ENCODE peak calls at places on chromosomes 6 and 20, in seven cellular contexts. U is H1, A is NB4, O is GM12878, P is HepG2, J is A549, Y is HCT116. Z is an unnamed sample.

GRCh38 chr6:166597711-166598440 is 11.4 kb upstream of the RAMACL start:
- DNase-seq in U (no peak), A (no peak), O (no peak), P (no peak), J (no peak), Y (no peak), Z (no peak)

GRCh38 chr6:39048481-39049399 is at the start of gene GLP1R:
- DNase-seq in U (no peak), A (peak; percentile 46), O (no peak), P (no peak), J (no peak), Y (no peak), Z (peak; percentile 61)

GRCh38 chr6:125511809-125512341 is 210.1 kb upstream of the HDDC2 start:
- DNase-seq in U (no peak), A (no peak), O (no peak), P (peak; percentile 18), J (peak; percentile 2), Y (no peak), Z (no peak)

GRCh38 chr6:159082039-159082815 is 37.4 kb upstream of the TAGAP start:
- DNase-seq in U (no peak), A (no peak), O (no peak), P (no peak), J (no peak), Y (no peak), Z (no peak)

GRCh38 chr6:150241751-150242150 is 98.9 kb downstream of the PPP1R14C start:
- DNase-seq in U (no peak), A (no peak), O (no peak), P (no peak), J (no peak), Y (no peak), Z (no peak)

GRCh38 chr6:14023855-14024254 is 93.7 kb upstream of the CD83 start:
- DNase-seq in U (no peak), A (no peak), O (no peak), P (no peak), J (no peak), Y (no peak), Z (no peak)

GRCh38 chr6:31139599-31139998 is 733 bp upstream of the PSORS1C2 start:
- DNase-seq in U (no peak), A (no peak), O (no peak), P (no peak), J (peak; percentile 22), Y (no peak), Z (peak; percentile 39)

GRCh38 chr6:89475634-89476033 is 42.7 kb downstream of the ANKRD6 start:
- DNase-seq in U (no peak), A (peak; percentile 31), O (peak; percentile 13), P (peak; percentile 7), J (no peak), Y (no peak), Z (no peak)

GRCh38 chr6:159343709-159344108 is 174.5 kb downstream of the FNDC1 start:
- DNase-seq in U (no peak), A (no peak), O (no peak), P (no peak), J (no peak), Y (no peak), Z (no peak)

GRCh38 chr6:82118150-82118562 is 129.4 kb downstream of the IBTK start:
- DNase-seq in U (no peak), A (peak; percentile 84), O (no peak), P (no peak), J (no peak), Y (no peak), Z (no peak)

GRCh38 chr6:113927001-113927400 is 43.9 kb downstream of the HDAC2 start:
- DNase-seq in U (no peak), A (no peak), O (no peak), P (no peak), J (no peak), Y (no peak), Z (no peak)

GRCh38 chr6:10733151-10733715 is 10.4 kb downstream of the TMEM14C start:
- DNase-seq in U (no peak), A (no peak), O (no peak), P (no peak), J (no peak), Y (no peak), Z (no peak)

GRCh38 chr6:166381733-166382499 is 824 bp downstream of the MPC1 start:
- DNase-seq in U (no peak), A (peak; percentile 84), O (peak; percentile 42), P (peak; percentile 58), J (peak; percentile 38), Y (peak; percentile 45), Z (peak; percentile 87)

GRCh38 chr6:133889557-133890301 is 816 bp downstream of the TCF21 start:
- DNase-seq in U (no peak), A (no peak), O (no peak), P (no peak), J (no peak), Y (no peak), Z (peak; percentile 62)
- TF ChIP-seq MAX in U (no peak), A (no peak), O (no peak), P (no peak), J (no peak), Y (no peak), Z (peak; percentile 41)

DNA sequence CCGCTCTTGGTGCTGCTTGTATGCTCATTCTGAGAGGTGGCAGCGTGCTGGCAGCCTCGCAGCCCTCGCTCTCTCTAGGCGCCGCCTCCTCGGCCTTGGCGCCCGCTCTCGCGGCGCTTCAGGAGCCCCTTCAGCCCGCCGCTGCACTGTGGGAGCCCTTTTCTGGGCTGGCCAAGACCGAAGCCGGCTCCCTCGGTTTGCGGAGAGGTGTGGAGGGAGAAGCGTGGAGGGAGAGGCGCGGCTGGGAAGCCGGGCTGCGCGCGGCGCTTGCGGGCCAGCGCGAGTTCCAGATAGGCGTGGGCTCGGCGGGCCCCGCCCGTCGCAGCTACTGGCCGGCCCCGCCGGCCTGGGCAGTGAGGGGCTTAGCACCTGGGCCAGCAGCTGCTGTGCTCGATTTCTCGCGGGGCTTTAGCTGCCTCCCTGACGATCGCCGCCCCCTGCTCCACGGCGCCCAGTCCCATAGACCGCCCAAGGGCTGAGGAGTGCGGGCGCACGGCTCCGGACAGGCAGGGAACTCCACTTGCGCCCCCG is 19.5 kb upstream of the FAM8A1 start:
- DNase-seq in U (no peak), A (no peak), O (no peak), P (no peak), J (peak; percentile 43), Y (no peak), Z (peak; percentile 60)
- TF ChIP-seq MAX in U (peak; percentile 88), A (no peak), O (no peak), P (no peak), J (no peak), Y (no peak), Z (peak; percentile 29)

DNA sequence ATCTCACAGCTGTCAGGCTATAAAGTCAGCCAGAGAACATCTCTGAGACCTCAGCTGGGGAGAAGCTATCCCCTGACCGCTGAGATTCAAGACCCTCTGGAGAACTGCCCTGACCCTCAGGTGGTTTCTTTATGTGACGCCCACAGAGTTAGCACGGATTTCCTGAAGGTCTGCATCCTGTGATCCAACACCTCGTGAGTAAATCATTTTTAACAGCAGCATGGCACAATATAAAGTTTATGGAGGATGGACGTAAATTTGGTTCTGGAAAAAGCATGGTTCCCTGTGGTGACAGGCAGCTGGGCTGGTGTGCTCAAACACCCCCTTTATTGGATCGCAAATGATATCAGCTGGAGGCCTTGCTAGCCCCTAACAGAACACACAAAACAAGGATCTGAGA is 25.3 kb upstream of the TRAF3IP2 start:
- DNase-seq in U (no peak), A (no peak), O (no peak), P (no peak), J (no peak), Y (no peak), Z (no peak)
- TF ChIP-seq MAX in U (no peak), A (no peak), O (no peak), P (no peak), J (no peak), Y (no peak), Z (no peak)

DNA sequence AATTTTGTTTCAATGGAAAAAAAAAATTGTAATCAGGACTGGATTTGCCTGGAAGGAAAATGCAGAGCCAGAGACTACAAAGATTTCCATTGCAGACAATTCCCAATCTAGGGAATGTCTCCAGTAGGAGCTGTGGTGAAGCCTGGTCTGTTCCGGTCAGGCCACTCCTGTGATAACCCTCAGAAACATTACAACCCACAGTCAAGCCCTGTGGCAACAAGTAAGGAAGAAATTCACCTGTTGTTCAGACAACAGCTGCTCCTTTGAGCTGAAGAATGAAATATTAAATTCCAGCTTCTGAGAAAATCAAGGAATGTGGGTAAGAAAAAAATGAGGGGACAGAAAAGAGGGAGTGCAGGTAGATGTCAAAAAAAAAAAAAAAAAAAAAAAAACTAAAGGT is 8.0 kb downstream of the PRKN start:
- DNase-seq in U (no peak), A (no peak), O (no peak), P (no peak), J (no peak), Y (no peak), Z (no peak)
- TF ChIP-seq MAX in U (no peak), A (no peak), O (no peak), P (no peak), J (no peak), Y (no peak), Z (no peak)

GRCh38 chr20:48639899-48640298 is 187.9 kb downstream of the PREX1 start:
- DNase-seq in U (no peak), A (no peak), O (no peak), P (no peak), J (no peak), Y (no peak), Z (no peak)

GRCh38 chr20:48636301-48636700 is 191.5 kb downstream of the PREX1 start:
- DNase-seq in U (no peak), A (no peak), O (no peak), P (no peak), J (no peak), Y (no peak), Z (no peak)

GRCh38 chr20:48640871-48641270 is 186.9 kb downstream of the PREX1 start:
- DNase-seq in U (no peak), A (no peak), O (no peak), P (no peak), J (no peak), Y (no peak), Z (no peak)

GRCh38 chr20:48637461-48637860 is 190.3 kb downstream of the PREX1 start:
- DNase-seq in U (no peak), A (no peak), O (no peak), P (no peak), J (no peak), Y (no peak), Z (no peak)

DNA sequence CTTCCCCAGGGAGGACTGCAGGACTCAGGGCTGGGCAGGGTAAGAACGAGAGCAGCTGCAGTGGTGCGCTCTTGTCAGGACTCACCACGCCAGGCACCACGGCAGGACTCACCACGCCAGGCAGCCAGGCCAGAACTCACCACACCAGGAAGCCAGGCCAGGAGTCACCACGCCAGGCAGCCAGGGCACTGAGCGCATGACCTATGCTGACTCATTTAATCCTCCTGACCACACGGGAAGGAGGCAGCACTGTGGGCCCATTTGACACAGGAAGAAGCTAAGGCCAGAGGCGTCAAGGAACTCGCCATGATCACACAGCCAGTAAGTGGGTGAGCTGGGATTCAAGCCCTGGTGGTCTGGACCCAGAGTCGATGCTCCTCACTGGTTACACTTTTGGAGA is 189.3 kb downstream of the PREX1 start:
- DNase-seq in U (no peak), A (peak; percentile 51), O (no peak), P (no peak), J (peak; percentile 18), Y (peak; percentile 16), Z (no peak)
- TF ChIP-seq MAX in U (no peak), A (no peak), O (no peak), P (no peak), J (no peak), Y (peak; percentile 60), Z (no peak)

GRCh38 chr6:5175195-5175594 is 85.6 kb downstream of the LYRM4 start:
- DNase-seq in U (peak; percentile 36), A (peak; percentile 10), O (no peak), P (no peak), J (peak; percentile 29), Y (no peak), Z (peak; percentile 77)
- TF ChIP-seq MAX in U (no peak), A (no peak), O (no peak), P (no peak), J (no peak), Y (no peak), Z (no peak)

Z was measured in WTC11.